ENCODE peak calls at places on chromosomes 4 and X, in five cellular contexts. One of them, this sample, is unnamed.
A peak's percentile ranks its signal among the peaks of the same experiment; 100 is the strongest.

GRCh38 chr4:184598753-184599491 is 50.3 kb downstream of the CASP3 start:
- DNase-seq in IMR-90: no peak
- DNase-seq in K562: no peak
- DNase-seq in HepG2: no peak
- DNase-seq in H1: no peak
- DNase-seq in this sample: no peak

GRCh38 chr4:98092833-98093439 is 50.3 kb downstream of the STPG2 start:
- DNase-seq in IMR-90: peak; percentile 2
- DNase-seq in K562: no peak
- DNase-seq in HepG2: peak; percentile 9
- DNase-seq in H1: no peak
- DNase-seq in this sample: no peak

GRCh38 chrX:70046978-70047377 is 2.8 kb downstream of the AWAT2 start:
- DNase-seq in IMR-90: peak; percentile 47
- DNase-seq in K562: no peak
- DNase-seq in HepG2: no peak
- DNase-seq in H1: no peak
- DNase-seq in this sample: no peak

GRCh38 chr4:92199135-92199534 is 104.6 kb upstream of the GRID2 start:
- DNase-seq in IMR-90: no peak
- DNase-seq in K562: no peak
- DNase-seq in HepG2: no peak
- DNase-seq in H1: no peak
- DNase-seq in this sample: no peak

GRCh38 chrX:7120578-7121219 is 26.8 kb upstream of the STS start:
- DNase-seq in IMR-90: peak; percentile 58
- DNase-seq in K562: no peak
- DNase-seq in HepG2: peak; percentile 69
- DNase-seq in H1: no peak
- DNase-seq in this sample: no peak

GRCh38 chrX:74420194-74421035 is 878 bp upstream of the SLC16A2 start:
- DNase-seq in IMR-90: peak; percentile 48
- DNase-seq in K562: no peak
- DNase-seq in HepG2: no peak
- DNase-seq in H1: peak; percentile 33
- DNase-seq in this sample: peak; percentile 64

GRCh38 chrX:112270991-112271390 is 188.4 kb upstream of the TRPC5 start:
- DNase-seq in IMR-90: no peak
- DNase-seq in K562: no peak
- DNase-seq in HepG2: no peak
- DNase-seq in H1: no peak
- DNase-seq in this sample: no peak

GRCh38 chr4:25860586-25861421 is 2.0 kb downstream of the SEL1L3 start:
- DNase-seq in IMR-90: peak; percentile 42
- DNase-seq in K562: peak; percentile 52
- DNase-seq in HepG2: no peak
- DNase-seq in H1: no peak
- DNase-seq in this sample: peak; percentile 6

GRCh38 chrX:119981286-119982070 is 37.9 kb upstream of the NKAP start:
- DNase-seq in IMR-90: peak; percentile 5
- DNase-seq in K562: peak; percentile 51
- DNase-seq in HepG2: peak; percentile 3
- DNase-seq in H1: no peak
- DNase-seq in this sample: no peak

GRCh38 chrX:48938721-48939416 is 18.5 kb downstream of the OTUD5 start:
- DNase-seq in IMR-90: no peak
- DNase-seq in K562: no peak
- DNase-seq in HepG2: no peak
- DNase-seq in H1: no peak
- DNase-seq in this sample: no peak

GRCh38 chrX:118272237-118272636 is 73.7 kb upstream of the WDR44 start:
- DNase-seq in IMR-90: peak; percentile 52
- DNase-seq in K562: no peak
- DNase-seq in HepG2: no peak
- DNase-seq in H1: no peak
- DNase-seq in this sample: no peak

GRCh38 chrX:152810403-152810802 is 20.2 kb downstream of the CETN2 start:
- DNase-seq in IMR-90: no peak
- DNase-seq in K562: no peak
- DNase-seq in HepG2: no peak
- DNase-seq in H1: no peak
- DNase-seq in this sample: no peak

GRCh38 chr4:22986881-22987280 is 294.1 kb downstream of the GBA3 start:
- DNase-seq in IMR-90: no peak
- DNase-seq in K562: no peak
- DNase-seq in HepG2: no peak
- DNase-seq in H1: no peak
- DNase-seq in this sample: no peak

GRCh38 chr4:31620476-31620875 is 900.3 kb downstream of the PCDH7 start:
- DNase-seq in IMR-90: no peak
- DNase-seq in K562: no peak
- DNase-seq in HepG2: no peak
- DNase-seq in H1: no peak
- DNase-seq in this sample: no peak

GRCh38 chr4:77734928-77735327 is 84.2 kb downstream of the CNOT6L start:
- DNase-seq in IMR-90: peak; percentile 79
- DNase-seq in K562: peak; percentile 83
- DNase-seq in HepG2: peak; percentile 71
- DNase-seq in H1: peak; percentile 2
- DNase-seq in this sample: no peak

GRCh38 chr4:173522160-173522873 is 7.7 kb downstream of the HAND2 start:
- DNase-seq in IMR-90: peak; percentile 85
- DNase-seq in K562: peak; percentile 65
- DNase-seq in HepG2: no peak
- DNase-seq in H1: no peak
- DNase-seq in this sample: no peak

GRCh38 chr4:158496030-158496741 is 25.5 kb upstream of the RXFP1 start:
- DNase-seq in IMR-90: no peak
- DNase-seq in K562: peak; percentile 44
- DNase-seq in HepG2: peak; percentile 10
- DNase-seq in H1: peak; percentile 25
- DNase-seq in this sample: peak; percentile 15

DNA sequence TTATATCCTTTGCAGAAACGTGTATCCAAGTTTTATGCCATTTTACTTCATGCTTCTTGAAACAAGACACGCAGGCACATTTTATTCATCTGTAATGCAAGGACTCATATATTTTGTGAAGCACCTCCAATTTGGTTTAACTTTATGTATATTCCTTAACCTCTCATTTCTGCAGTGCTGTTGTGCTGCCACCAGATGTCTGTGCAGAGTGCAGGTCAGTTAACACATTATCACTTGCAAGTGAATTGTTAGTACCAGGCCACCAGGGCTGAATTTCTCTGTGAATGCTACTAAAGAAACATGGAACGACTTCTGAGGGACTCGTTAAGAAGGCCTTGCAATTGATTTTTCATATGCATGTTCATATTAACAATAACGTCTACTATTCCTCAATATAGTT is 770.4 kb downstream of the NLGN4X start:
- DNase-seq in IMR-90: no peak
- DNase-seq in K562: no peak
- DNase-seq in HepG2: no peak
- DNase-seq in H1: no peak
- DNase-seq in this sample: no peak
- TF ChIP-seq MAFK in IMR-90: no peak
- TF ChIP-seq MAFK in K562: no peak
- TF ChIP-seq MAFK in HepG2: no peak
- TF ChIP-seq MAFK in H1: no peak
- TF ChIP-seq MAFK in this sample: no peak

DNA sequence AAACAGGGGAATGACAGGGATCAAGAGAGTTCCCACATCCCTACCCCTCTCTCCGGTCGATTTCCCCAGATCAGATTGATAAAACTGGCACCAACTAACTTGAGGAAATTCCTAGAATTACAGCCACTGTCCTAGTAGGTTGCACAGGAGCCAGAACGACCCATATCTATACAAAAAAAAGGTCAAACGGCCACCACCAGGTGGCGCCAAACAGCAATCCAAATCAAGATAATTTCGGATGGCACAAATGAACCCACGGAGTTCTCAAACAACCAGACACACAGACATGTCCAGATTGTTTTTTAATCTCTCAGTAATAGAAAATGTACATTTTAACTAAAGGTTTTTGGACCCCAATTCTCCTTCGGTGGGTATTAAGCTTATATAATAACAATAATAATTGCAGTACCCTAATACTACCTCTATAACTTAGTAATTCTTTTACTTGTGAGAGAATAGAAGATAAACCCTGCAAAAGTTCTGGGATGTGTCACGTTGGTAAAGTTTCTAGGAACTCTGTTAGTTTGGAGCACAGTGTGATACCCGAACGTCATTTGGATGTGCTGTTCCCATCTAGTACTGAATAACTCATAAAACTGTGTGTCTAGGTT is 212.6 kb downstream of the SPOCK3 start:
- DNase-seq in IMR-90: peak; percentile 51
- DNase-seq in K562: peak; percentile 12
- DNase-seq in HepG2: peak; percentile 39
- DNase-seq in H1: peak; percentile 34
- DNase-seq in this sample: no peak
- TF ChIP-seq MAFK in IMR-90: no peak
- TF ChIP-seq MAFK in K562: no peak
- TF ChIP-seq MAFK in HepG2: no peak
- TF ChIP-seq MAFK in H1: no peak
- TF ChIP-seq MAFK in this sample: no peak

GRCh38 chr4:2182981-2183380 is 58.9 kb downstream of the HAUS3 start:
- DNase-seq in IMR-90: peak; percentile 44
- DNase-seq in K562: no peak
- DNase-seq in HepG2: no peak
- DNase-seq in H1: no peak
- DNase-seq in this sample: no peak
- TF ChIP-seq MAFK in IMR-90: no peak
- TF ChIP-seq MAFK in K562: no peak
- TF ChIP-seq MAFK in HepG2: no peak
- TF ChIP-seq MAFK in H1: no peak
- TF ChIP-seq MAFK in this sample: no peak

DNA sequence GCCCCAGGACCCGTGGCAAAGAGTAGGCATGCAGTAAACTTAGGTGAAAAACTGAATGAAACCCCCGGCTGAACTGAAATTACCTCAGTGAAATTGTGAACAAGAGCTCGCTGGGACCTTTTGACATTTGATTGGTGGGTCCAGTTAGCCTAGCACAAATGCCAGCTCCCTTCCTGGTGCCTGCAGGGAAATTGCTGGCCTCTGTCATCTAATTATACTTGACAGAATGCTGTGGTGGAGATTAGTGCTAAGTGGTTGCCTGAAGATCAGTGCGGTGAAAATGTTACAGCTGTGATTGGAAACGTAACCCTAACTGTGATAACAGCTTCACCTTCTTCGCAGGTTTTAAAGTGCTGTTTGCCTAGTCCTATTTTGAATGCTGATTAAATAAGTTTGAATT is 43.0 kb downstream of the ADD1 start:
- DNase-seq in IMR-90: no peak
- DNase-seq in K562: no peak
- DNase-seq in HepG2: no peak
- DNase-seq in H1: no peak
- DNase-seq in this sample: no peak
- TF ChIP-seq MAFK in IMR-90: no peak
- TF ChIP-seq MAFK in K562: no peak
- TF ChIP-seq MAFK in HepG2: no peak
- TF ChIP-seq MAFK in H1: no peak
- TF ChIP-seq MAFK in this sample: no peak